ENCODE peak calls at places on chromosomes 1 and 21, in five cellular contexts. One of them, this sample, is unnamed.

GRCh38 chr21:30740462-30740861 is 6.6 kb downstream of the KRTAP21-2 start:
- DNase-seq in psoas muscle: no peak
- DNase-seq in CD4-positive, alpha-beta T cell: no peak
- DNase-seq in T-cell: no peak
- DNase-seq in NCI-H1105: no peak
- DNase-seq in this sample: no peak

GRCh38 chr1:178541829-178542553 is 29.1 kb downstream of the TEX35 start:
- DNase-seq in psoas muscle: no peak
- DNase-seq in CD4-positive, alpha-beta T cell: peak; percentile 14
- DNase-seq in T-cell: no peak
- DNase-seq in NCI-H1105: no peak
- DNase-seq in this sample: peak; percentile 46

GRCh38 chr1:35269989-35270289 is 1.4 kb downstream of the ZMYM4 start:
- DNase-seq in psoas muscle: no peak
- DNase-seq in CD4-positive, alpha-beta T cell: no peak
- DNase-seq in T-cell: no peak
- DNase-seq in NCI-H1105: no peak
- DNase-seq in this sample: no peak

GRCh38 chr1:115411388-115412063 is 73.5 kb upstream of the NGF start:
- DNase-seq in psoas muscle: no peak
- DNase-seq in CD4-positive, alpha-beta T cell: no peak
- DNase-seq in T-cell: no peak
- DNase-seq in NCI-H1105: no peak
- DNase-seq in this sample: no peak

GRCh38 chr1:201335901-201336300 is 41.6 kb downstream of the TNNT2 start:
- DNase-seq in psoas muscle: no peak
- DNase-seq in CD4-positive, alpha-beta T cell: no peak
- DNase-seq in T-cell: no peak
- DNase-seq in NCI-H1105: no peak
- DNase-seq in this sample: no peak

GRCh38 chr1:77230051-77230450 is 10.8 kb upstream of the PIGK start:
- DNase-seq in psoas muscle: no peak
- DNase-seq in CD4-positive, alpha-beta T cell: no peak
- DNase-seq in T-cell: no peak
- DNase-seq in NCI-H1105: no peak
- DNase-seq in this sample: no peak

GRCh38 chr1:155086182-155086741 is 7.6 kb downstream of the EFNA3 start:
- DNase-seq in psoas muscle: peak; percentile 83
- DNase-seq in CD4-positive, alpha-beta T cell: peak; percentile 78
- DNase-seq in T-cell: peak; percentile 71
- DNase-seq in NCI-H1105: no peak
- DNase-seq in this sample: peak; percentile 83

GRCh38 chr21:41477641-41478318 is 30.2 kb downstream of the TMPRSS2 start:
- DNase-seq in psoas muscle: no peak
- DNase-seq in CD4-positive, alpha-beta T cell: no peak
- DNase-seq in T-cell: no peak
- DNase-seq in NCI-H1105: no peak
- DNase-seq in this sample: no peak

GRCh38 chr1:83113686-83114085 is 885.2 kb downstream of the TTLL7 start:
- DNase-seq in psoas muscle: no peak
- DNase-seq in CD4-positive, alpha-beta T cell: no peak
- DNase-seq in T-cell: no peak
- DNase-seq in NCI-H1105: no peak
- DNase-seq in this sample: no peak